ENCODE peak calls at places on chromosome 2, in six cellular contexts. I is stomach, A is ovary, Y is tibial nerve, S is thyroid gland, U is A549. T is an unnamed sample.
A peak's percentile ranks its signal among the peaks of the same experiment; 100 is the strongest.

GRCh38 chr2:185188656-185189055 is 549.9 kb upstream of the FSIP2 start:
- DNase-seq in I (no peak), A (no peak), Y (no peak), S (no peak), U (no peak), T (no peak)

GRCh38 chr2:120675460-120676130 is 60.1 kb upstream of the GLI2 start:
- DNase-seq in I (peak; percentile 68), A (peak; percentile 24), Y (peak; percentile 59), S (peak; percentile 83), U (peak; percentile 57), T (no peak)

GRCh38 chr2:240245706-240246105 is 105.2 kb upstream of the OTOS start:
- DNase-seq in I (peak; percentile 25), A (no peak), Y (no peak), S (no peak), U (no peak), T (peak; percentile 71)

GRCh38 chr2:127175821-127176354 is 44.2 kb downstream of the CYP27C1 start:
- DNase-seq in I (peak; percentile 24), A (peak; percentile 27), Y (peak; percentile 52), S (no peak), U (no peak), T (peak; percentile 95)

GRCh38 chr2:196955036-196955435 is 28.5 kb upstream of the PGAP1 start:
- DNase-seq in I (no peak), A (no peak), Y (no peak), S (no peak), U (no peak), T (no peak)

GRCh38 chr2:172440795-172441194 is 13.4 kb downstream of the ITGA6 start:
- DNase-seq in I (no peak), A (no peak), Y (no peak), S (no peak), U (peak; percentile 62), T (no peak)

GRCh38 chr2:229462144-229462543 is 191.1 kb upstream of the PID1 start:
- DNase-seq in I (no peak), A (no peak), Y (no peak), S (no peak), U (no peak), T (no peak)

GRCh38 chr2:230798769-230799399 is 65.9 kb upstream of the ITM2C start:
- DNase-seq in I (no peak), A (no peak), Y (peak; percentile 48), S (peak; percentile 12), U (peak; percentile 45), T (no peak)

GRCh38 chr2:6576312-6576711 is 289.4 kb downstream of the CMPK2 start:
- DNase-seq in I (no peak), A (no peak), Y (no peak), S (no peak), U (no peak), T (no peak)

GRCh38 chr2:71816815-71817214 is 330.8 kb downstream of the CYP26B1 start:
- DNase-seq in I (no peak), A (no peak), Y (no peak), S (no peak), U (no peak), T (peak; percentile 79)

GRCh38 chr2:128531856-128532255 is 213.2 kb upstream of the HS6ST1 start:
- DNase-seq in I (no peak), A (no peak), Y (no peak), S (no peak), U (no peak), T (no peak)
- H3K4me1 ChIP-seq in I (no peaks in the 10 kb centered on the region), A (no peaks in the 10 kb centered on the region), Y (no peaks in the 10 kb centered on the region), S (no peaks in the 10 kb centered on the region), U (no peaks in the 10 kb centered on the region), T (no peaks in the 10 kb centered on the region)

GRCh38 chr2:236568068-236568921 is 1.3 kb upstream of the ACKR3 start:
- DNase-seq in I (peak; percentile 50), A (peak; percentile 36), Y (peak; percentile 50), S (peak; percentile 88), U (no peak), T (no peak)
- TF ChIP-seq POLR2A in I (no peak), A (no peak), Y (no peak), S (peak; percentile 70), U (no peak), T (no peak)

GRCh38 chr2:113230531-113230930 is 48.2 kb downstream of the PAX8 start:
- DNase-seq in I (no peak), A (no peak), Y (no peak), S (no peak), U (no peak), T (no peak)
- H3K4me1 ChIP-seq in I (peaks cover 63% of the 10 kb centered on the region), A (no peaks in the 10 kb centered on the region), Y (no peaks in the 10 kb centered on the region), S (peaks cover 39% of the 10 kb centered on the region), U (peaks cover 63% of the 10 kb centered on the region), T (no peaks in the 10 kb centered on the region)

GRCh38 chr2:238486123-238486848 is 59.6 kb downstream of the ASB1 start:
- DNase-seq in I (no peak), A (no peak), Y (no peak), S (no peak), U (no peak), T (no peak)
- TF ChIP-seq POLR2A in I (no peak), A (no peak), Y (no peak), S (no peak), U (no peak), T (no peak)

GRCh38 chr2:73297586-73297985 is 4.2 kb upstream of the EGR4 start:
- DNase-seq in I (no peak), A (no peak), Y (no peak), S (no peak), U (no peak), T (no peak)

GRCh38 chr2:73293534-73294171 is at the start of gene EGR4:
- DNase-seq in I (peak; percentile 57), A (no peak), Y (no peak), S (peak; percentile 32), U (peak; percentile 89), T (no peak)

GRCh38 chr2:73295751-73296400 is 2.5 kb upstream of the EGR4 start:
- DNase-seq in I (no peak), A (no peak), Y (no peak), S (no peak), U (peak; percentile 35), T (no peak)

GRCh38 chr2:73294239-73294638 is 891 bp upstream of the EGR4 start:
- DNase-seq in I (no peak), A (no peak), Y (no peak), S (no peak), U (no peak), T (no peak)

DNA sequence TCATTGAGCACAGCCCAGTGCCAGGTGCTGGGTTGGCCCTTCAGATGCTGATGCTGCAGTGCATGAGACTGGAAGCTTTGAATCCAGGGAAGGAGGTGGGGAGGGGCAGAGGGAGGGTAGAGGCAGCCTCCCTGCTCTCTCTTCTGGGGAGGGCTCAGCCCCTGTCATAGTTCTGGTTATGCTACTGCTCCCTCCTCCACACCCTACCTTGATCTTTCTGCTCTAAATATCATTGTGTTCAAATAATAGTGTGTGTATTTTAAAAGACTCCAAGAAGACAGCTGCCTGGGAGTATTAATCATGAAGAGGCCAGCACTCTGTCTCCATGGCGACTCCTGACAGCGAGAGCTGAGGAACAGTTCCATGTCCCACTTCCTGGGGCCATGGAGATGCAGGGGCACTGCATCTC is 3.8 kb upstream of the EGR4 start:
- DNase-seq in I (no peak), A (no peak), Y (no peak), S (no peak), U (no peak), T (no peak)
- H3K4me1 ChIP-seq in I (peaks cover 18% of the 10 kb centered on the region), A (peaks cover 2% of the 10 kb centered on the region), Y (no peaks in the 10 kb centered on the region), S (no peaks in the 10 kb centered on the region), U (peaks cover 8% of the 10 kb centered on the region), T (peaks cover 10% of the 10 kb centered on the region)

T was measured in vagina.